ENCODE peak calls at places on chromosomes 1 and 21, in ten cellular contexts. One of them, this sample, is unnamed.

GRCh38 chr1:28437924-28438699 is 67.7 kb upstream of the RCC1 start:
- DNase-seq in B cell: no peak
- DNase-seq in tibial artery: peak; percentile 93
- DNase-seq in pancreas: peak; percentile 81
- DNase-seq in cardiac muscle cell: peak; percentile 97
- DNase-seq in HL-60: peak; percentile 59
- DNase-seq in GM12865: peak; percentile 18
- DNase-seq in CD8-positive, alpha-beta T cell: no peak
- DNase-seq in left ventricle myocardium inferior: peak; percentile 62
- DNase-seq in bronchial epithelial cell: peak; percentile 98
- DNase-seq in this sample: peak; percentile 42

GRCh38 chr21:43797925-43798715 is 8.7 kb downstream of the RRP1 start:
- DNase-seq in B cell: no peak
- DNase-seq in tibial artery: no peak
- DNase-seq in pancreas: no peak
- DNase-seq in cardiac muscle cell: no peak
- DNase-seq in HL-60: no peak
- DNase-seq in GM12865: no peak
- DNase-seq in CD8-positive, alpha-beta T cell: no peak
- DNase-seq in left ventricle myocardium inferior: no peak
- DNase-seq in bronchial epithelial cell: no peak
- DNase-seq in this sample: no peak

GRCh38 chr1:204404629-204405028 is 7.0 kb downstream of the PPP1R15B start:
- DNase-seq in B cell: no peak
- DNase-seq in tibial artery: no peak
- DNase-seq in pancreas: no peak
- DNase-seq in cardiac muscle cell: no peak
- DNase-seq in HL-60: no peak
- DNase-seq in GM12865: no peak
- DNase-seq in CD8-positive, alpha-beta T cell: no peak
- DNase-seq in left ventricle myocardium inferior: no peak
- DNase-seq in bronchial epithelial cell: no peak
- DNase-seq in this sample: no peak

GRCh38 chr1:243731974-243732373 is 118.1 kb downstream of the AKT3 start:
- DNase-seq in B cell: no peak
- DNase-seq in tibial artery: no peak
- DNase-seq in pancreas: no peak
- DNase-seq in cardiac muscle cell: peak; percentile 24
- DNase-seq in HL-60: peak; percentile 84
- DNase-seq in GM12865: peak; percentile 19
- DNase-seq in CD8-positive, alpha-beta T cell: no peak
- DNase-seq in left ventricle myocardium inferior: no peak
- DNase-seq in bronchial epithelial cell: no peak
- DNase-seq in this sample: no peak

GRCh38 chr1:118290046-118290445 is 105.0 kb upstream of the SPAG17 start:
- DNase-seq in B cell: no peak
- DNase-seq in tibial artery: no peak
- DNase-seq in pancreas: no peak
- DNase-seq in cardiac muscle cell: no peak
- DNase-seq in HL-60: no peak
- DNase-seq in GM12865: no peak
- DNase-seq in CD8-positive, alpha-beta T cell: no peak
- DNase-seq in left ventricle myocardium inferior: no peak
- DNase-seq in bronchial epithelial cell: no peak
- DNase-seq in this sample: no peak

GRCh38 chr1:119952496-119952895 is 56.2 kb upstream of the ADAM30 start:
- DNase-seq in B cell: no peak
- DNase-seq in tibial artery: no peak
- DNase-seq in pancreas: no peak
- DNase-seq in cardiac muscle cell: no peak
- DNase-seq in HL-60: no peak
- DNase-seq in GM12865: no peak
- DNase-seq in CD8-positive, alpha-beta T cell: no peak
- DNase-seq in left ventricle myocardium inferior: no peak
- DNase-seq in bronchial epithelial cell: no peak
- DNase-seq in this sample: no peak

GRCh38 chr1:26350701-26351590 is 3.0 kb downstream of the CRYBG2 start:
- DNase-seq in B cell: no peak
- DNase-seq in tibial artery: no peak
- DNase-seq in pancreas: no peak
- DNase-seq in cardiac muscle cell: peak; percentile 30
- DNase-seq in HL-60: no peak
- DNase-seq in GM12865: no peak
- DNase-seq in CD8-positive, alpha-beta T cell: no peak
- DNase-seq in left ventricle myocardium inferior: no peak
- DNase-seq in bronchial epithelial cell: no peak
- DNase-seq in this sample: peak; percentile 51

GRCh38 chr1:200035956-200036615 is 8.6 kb downstream of the NR5A2 start:
- DNase-seq in B cell: peak; percentile 24
- DNase-seq in tibial artery: no peak
- DNase-seq in pancreas: no peak
- DNase-seq in cardiac muscle cell: no peak
- DNase-seq in HL-60: no peak
- DNase-seq in GM12865: no peak
- DNase-seq in CD8-positive, alpha-beta T cell: no peak
- DNase-seq in left ventricle myocardium inferior: no peak
- DNase-seq in bronchial epithelial cell: no peak
- DNase-seq in this sample: no peak

GRCh38 chr1:70979879-70980278 is 67.7 kb downstream of the PTGER3 start:
- DNase-seq in B cell: no peak
- DNase-seq in tibial artery: no peak
- DNase-seq in pancreas: no peak
- DNase-seq in cardiac muscle cell: no peak
- DNase-seq in HL-60: peak; percentile 28
- DNase-seq in GM12865: no peak
- DNase-seq in CD8-positive, alpha-beta T cell: no peak
- DNase-seq in left ventricle myocardium inferior: no peak
- DNase-seq in bronchial epithelial cell: no peak
- DNase-seq in this sample: no peak

GRCh38 chr21:30747159-30747558 is at the start of gene KRTAP21-2:
- DNase-seq in B cell: no peak
- DNase-seq in tibial artery: no peak
- DNase-seq in pancreas: no peak
- DNase-seq in cardiac muscle cell: no peak
- DNase-seq in HL-60: no peak
- DNase-seq in GM12865: no peak
- DNase-seq in CD8-positive, alpha-beta T cell: no peak
- DNase-seq in left ventricle myocardium inferior: no peak
- DNase-seq in bronchial epithelial cell: no peak
- DNase-seq in this sample: no peak

GRCh38 chr1:208461680-208462079 is 217.5 kb upstream of the PLXNA2 start:
- DNase-seq in B cell: no peak
- DNase-seq in tibial artery: no peak
- DNase-seq in pancreas: no peak
- DNase-seq in cardiac muscle cell: no peak
- DNase-seq in HL-60: no peak
- DNase-seq in GM12865: peak; percentile 10
- DNase-seq in CD8-positive, alpha-beta T cell: no peak
- DNase-seq in left ventricle myocardium inferior: no peak
- DNase-seq in bronchial epithelial cell: peak; percentile 12
- DNase-seq in this sample: no peak

GRCh38 chr1:12457771-12458170 is 160.2 kb downstream of the DHRS3 start:
- DNase-seq in B cell: no peak
- DNase-seq in tibial artery: peak; percentile 73
- DNase-seq in pancreas: no peak
- DNase-seq in cardiac muscle cell: peak; percentile 91
- DNase-seq in HL-60: no peak
- DNase-seq in GM12865: no peak
- DNase-seq in CD8-positive, alpha-beta T cell: no peak
- DNase-seq in left ventricle myocardium inferior: no peak
- DNase-seq in bronchial epithelial cell: no peak
- DNase-seq in this sample: no peak

GRCh38 chr1:198018529-198018928 is 101.4 kb downstream of the LHX9 start:
- DNase-seq in B cell: no peak
- DNase-seq in tibial artery: no peak
- DNase-seq in pancreas: no peak
- DNase-seq in cardiac muscle cell: peak; percentile 6
- DNase-seq in HL-60: no peak
- DNase-seq in GM12865: no peak
- DNase-seq in CD8-positive, alpha-beta T cell: no peak
- DNase-seq in left ventricle myocardium inferior: no peak
- DNase-seq in bronchial epithelial cell: peak; percentile 99
- DNase-seq in this sample: no peak

GRCh38 chr1:205495237-205495823 is 9.1 kb upstream of the CDK18 start:
- DNase-seq in B cell: no peak
- DNase-seq in tibial artery: no peak
- DNase-seq in pancreas: no peak
- DNase-seq in cardiac muscle cell: no peak
- DNase-seq in HL-60: no peak
- DNase-seq in GM12865: no peak
- DNase-seq in CD8-positive, alpha-beta T cell: no peak
- DNase-seq in left ventricle myocardium inferior: peak; percentile 69
- DNase-seq in bronchial epithelial cell: no peak
- DNase-seq in this sample: no peak

GRCh38 chr1:12001249-12001917 is 17.9 kb upstream of the MIIP start:
- DNase-seq in B cell: peak; percentile 50
- DNase-seq in tibial artery: no peak
- DNase-seq in pancreas: peak; percentile 38
- DNase-seq in cardiac muscle cell: peak; percentile 88
- DNase-seq in HL-60: peak; percentile 45
- DNase-seq in GM12865: peak; percentile 74
- DNase-seq in CD8-positive, alpha-beta T cell: no peak
- DNase-seq in left ventricle myocardium inferior: no peak
- DNase-seq in bronchial epithelial cell: no peak
- DNase-seq in this sample: peak; percentile 57

DNA sequence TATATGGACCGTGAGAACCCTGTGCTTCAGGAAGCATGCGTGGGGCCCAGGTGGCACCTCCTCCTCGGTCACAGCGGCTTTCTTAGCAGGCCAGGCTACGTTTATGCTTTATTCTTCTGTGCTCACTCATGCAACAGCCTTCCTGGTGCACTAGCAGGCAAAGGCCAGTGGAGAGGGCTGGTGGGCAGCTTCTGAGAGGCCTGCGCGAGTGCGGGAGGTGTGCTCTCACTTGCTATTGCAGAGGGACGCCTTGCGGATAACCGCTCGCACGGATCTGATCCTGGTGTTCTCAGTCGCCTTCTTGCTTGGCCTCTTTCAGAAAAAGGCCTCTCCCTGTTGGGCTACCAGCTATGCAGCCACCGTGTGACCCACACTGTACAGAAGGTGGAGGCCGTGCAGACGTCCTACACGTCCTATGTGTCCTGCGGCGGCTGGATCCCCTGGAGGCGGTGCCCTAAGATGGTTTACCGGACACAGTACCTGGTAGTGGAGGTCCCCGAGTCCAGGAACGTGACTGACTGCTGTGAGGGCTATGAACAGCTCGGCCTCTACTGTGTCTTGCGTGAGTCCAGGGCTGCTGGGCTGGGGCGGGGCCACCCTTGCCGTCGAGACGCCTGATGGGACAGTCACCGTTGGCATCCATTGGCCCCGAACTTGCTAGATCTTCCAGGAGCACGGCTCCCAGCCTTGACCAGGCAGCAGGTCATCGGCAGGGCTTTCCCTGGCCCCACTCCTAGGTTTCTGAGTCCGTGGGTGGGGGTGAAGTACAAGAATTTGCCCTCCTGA is 4.8 kb downstream of the UMODL1 start:
- DNase-seq in B cell: no peak
- DNase-seq in tibial artery: no peak
- DNase-seq in pancreas: no peak
- DNase-seq in cardiac muscle cell: no peak
- DNase-seq in HL-60: no peak
- DNase-seq in GM12865: no peak
- DNase-seq in CD8-positive, alpha-beta T cell: no peak
- DNase-seq in left ventricle myocardium inferior: no peak
- DNase-seq in bronchial epithelial cell: no peak
- DNase-seq in this sample: no peak
- TF ChIP-seq CTCF in B cell: no peak
- TF ChIP-seq CTCF in tibial artery: no peak
- TF ChIP-seq CTCF in pancreas: no peak
- TF ChIP-seq CTCF in cardiac muscle cell: no peak
- TF ChIP-seq CTCF in HL-60: no peak
- TF ChIP-seq CTCF in GM12865: no peak
- TF ChIP-seq CTCF in CD8-positive, alpha-beta T cell: no peak
- TF ChIP-seq CTCF in left ventricle myocardium inferior: no peak
- TF ChIP-seq CTCF in bronchial epithelial cell: no peak
- TF ChIP-seq CTCF in this sample: no peak

DNA sequence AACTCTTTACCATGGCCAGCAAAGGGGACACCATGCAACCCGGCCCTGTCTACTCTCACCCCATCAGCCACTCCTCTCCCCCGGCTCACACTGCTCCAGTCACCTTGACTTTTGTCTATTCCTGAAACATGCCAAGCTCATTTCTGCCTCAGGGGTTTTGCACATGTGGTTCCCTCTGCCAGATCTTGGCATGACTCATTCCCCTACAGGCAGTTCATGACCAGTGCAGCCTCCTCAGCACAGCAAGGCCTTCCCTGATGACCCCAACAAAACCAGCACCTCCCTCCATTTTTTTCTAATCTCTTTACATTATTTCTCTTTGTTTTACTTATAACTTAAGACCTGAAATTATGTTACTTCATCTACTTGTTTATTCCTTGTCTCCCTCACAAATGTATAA is 58.6 kb upstream of the GJB5 start:
- DNase-seq in B cell: no peak
- DNase-seq in tibial artery: no peak
- DNase-seq in pancreas: no peak
- DNase-seq in cardiac muscle cell: no peak
- DNase-seq in HL-60: no peak
- DNase-seq in GM12865: no peak
- DNase-seq in CD8-positive, alpha-beta T cell: no peak
- DNase-seq in left ventricle myocardium inferior: no peak
- DNase-seq in bronchial epithelial cell: peak; percentile 72
- DNase-seq in this sample: no peak
- TF ChIP-seq CTCF in B cell: no peak
- TF ChIP-seq CTCF in tibial artery: no peak
- TF ChIP-seq CTCF in pancreas: no peak
- TF ChIP-seq CTCF in cardiac muscle cell: no peak
- TF ChIP-seq CTCF in HL-60: no peak
- TF ChIP-seq CTCF in GM12865: no peak
- TF ChIP-seq CTCF in CD8-positive, alpha-beta T cell: no peak
- TF ChIP-seq CTCF in left ventricle myocardium inferior: no peak
- TF ChIP-seq CTCF in bronchial epithelial cell: peak; percentile 26
- TF ChIP-seq CTCF in this sample: no peak

GRCh38 chr1:219952361-219952760 is 24.0 kb upstream of the SLC30A10 start:
- DNase-seq in B cell: no peak
- DNase-seq in tibial artery: no peak
- DNase-seq in pancreas: no peak
- DNase-seq in cardiac muscle cell: no peak
- DNase-seq in HL-60: no peak
- DNase-seq in GM12865: no peak
- DNase-seq in CD8-positive, alpha-beta T cell: no peak
- DNase-seq in left ventricle myocardium inferior: no peak
- DNase-seq in bronchial epithelial cell: no peak
- DNase-seq in this sample: no peak
- TF ChIP-seq CTCF in B cell: no peak
- TF ChIP-seq CTCF in tibial artery: no peak
- TF ChIP-seq CTCF in pancreas: no peak
- TF ChIP-seq CTCF in cardiac muscle cell: no peak
- TF ChIP-seq CTCF in HL-60: no peak
- TF ChIP-seq CTCF in GM12865: no peak
- TF ChIP-seq CTCF in CD8-positive, alpha-beta T cell: no peak
- TF ChIP-seq CTCF in left ventricle myocardium inferior: no peak
- TF ChIP-seq CTCF in bronchial epithelial cell: no peak
- TF ChIP-seq CTCF in this sample: no peak

GRCh38 chr1:209490013-209490412 is 93.5 kb upstream of the CAMK1G start:
- DNase-seq in B cell: no peak
- DNase-seq in tibial artery: no peak
- DNase-seq in pancreas: no peak
- DNase-seq in cardiac muscle cell: peak; percentile 26
- DNase-seq in HL-60: no peak
- DNase-seq in GM12865: no peak
- DNase-seq in CD8-positive, alpha-beta T cell: no peak
- DNase-seq in left ventricle myocardium inferior: no peak
- DNase-seq in bronchial epithelial cell: peak; percentile 58
- DNase-seq in this sample: no peak
- TF ChIP-seq CTCF in B cell: no peak
- TF ChIP-seq CTCF in tibial artery: no peak
- TF ChIP-seq CTCF in pancreas: no peak
- TF ChIP-seq CTCF in cardiac muscle cell: peak; percentile 47
- TF ChIP-seq CTCF in HL-60: no peak
- TF ChIP-seq CTCF in GM12865: no peak
- TF ChIP-seq CTCF in CD8-positive, alpha-beta T cell: no peak
- TF ChIP-seq CTCF in left ventricle myocardium inferior: no peak
- TF ChIP-seq CTCF in bronchial epithelial cell: peak; percentile 55
- TF ChIP-seq CTCF in this sample: peak; percentile 52

This sample was measured in endothelial cell.